ENCODE peak calls at places on chromosomes 12 and 14, in eight cellular contexts. C is GM13977; Y is GM20000; E is stimulated activated naive CD8-positive, alpha-beta T cell treated with anti-CD3 and anti-CD28 coated beads, Interleukin-15, Interleukin-2, amounts not matched to agents 100 U/mL and 50 U/mL, for 24 hours; T is effector memory CD4-positive, alpha-beta T cell; X is Daoy; U is WERI-Rb-1; N is caudate nucleus. R is an unnamed sample.

GRCh38 chr14:51419685-51420084 is 179.6 kb downstream of the TMX1 start:
- DNase-seq in C (no peak), Y (no peak), E (peak), T (peak), X (no peak), U (no peak), N (no peak), R (no peak)

GRCh38 chr12:50922820-50923219 is 29.5 kb upstream of the HIGD1C start:
- DNase-seq in C (no peak), Y (no peak), E (no peak), T (no peak), X (no peak), U (no peak), N (no peak), R (no peak)

GRCh38 chr14:104746951-104747481 is 5.9 kb upstream of the SIVA1 start:
- DNase-seq in C (no peak), Y (no peak), E (no peak), T (no peak), X (no peak), U (no peak), N (no peak), R (peak)

GRCh38 chr12:15984097-15984800 is 73.1 kb downstream of the DERA start:
- DNase-seq in C (peak), Y (no peak), E (no peak), T (no peak), X (no peak), U (no peak), N (no peak), R (no peak)

GRCh38 chr14:31926652-31927347 is 150.3 kb upstream of the ARHGAP5 start:
- DNase-seq in C (no peak), Y (no peak), E (no peak), T (no peak), X (peak), U (no peak), N (no peak), R (peak)

GRCh38 chr12:2893007-2893406 is 2.3 kb downstream of the TULP3 start:
- DNase-seq in C (no peak), Y (no peak), E (no peak), T (no peak), X (peak), U (no peak), N (no peak), R (no peak)

GRCh38 chr12:66942741-66943465 is 264.0 kb upstream of the GRIP1 start:
- DNase-seq in C (no peak), Y (no peak), E (no peak), T (no peak), X (no peak), U (peak), N (no peak), R (no peak)

GRCh38 chr14:38225946-38226345 is 18.2 kb downstream of the SSTR1 start:
- DNase-seq in C (no peak), Y (no peak), E (no peak), T (no peak), X (no peak), U (no peak), N (no peak), R (no peak)